ENCODE peak calls at places on chromosome 22, in ten cellular contexts. F is IMR-90, Y is heart left ventricle, Z is esophagus squamous epithelium, R is HCT116, X is endothelial cell of umbilical vein, G is tibial nerve, P is transverse colon, C is stomach, M is NB4. K is an unnamed sample.

GRCh38 chr22:28547132-28547842 is 132.4 kb downstream of the TTC28 start:
- DNase-seq in F (peak; percentile 81), Y (no peak), Z (no peak), R (no peak), X (no peak), G (no peak), P (no peak), C (no peak), M (no peak), K (no peak)

GRCh38 chr22:17205432-17205831 is 13.8 kb downstream of the ADA2 start:
- DNase-seq in F (no peak), Y (no peak), Z (no peak), R (no peak), X (no peak), G (no peak), P (no peak), C (no peak), M (peak; percentile 59), K (no peak)

GRCh38 chr22:50420581-50420980 is 54.3 kb downstream of the SBF1 start:
- DNase-seq in F (no peak), Y (no peak), Z (no peak), R (no peak), X (no peak), G (no peak), P (no peak), C (no peak), M (no peak), K (no peak)

GRCh38 chr22:31118046-31118820 is 4.5 kb upstream of the INPP5J start:
- DNase-seq in F (no peak), Y (no peak), Z (no peak), R (no peak), X (no peak), G (no peak), P (no peak), C (no peak), M (no peak), K (no peak)

GRCh38 chr22:27686534-27686933 is 115.0 kb downstream of the MN1 start:
- DNase-seq in F (peak; percentile 85), Y (peak; percentile 87), Z (no peak), R (peak; percentile 68), X (peak; percentile 87), G (no peak), P (peak; percentile 34), C (peak; percentile 87), M (no peak), K (no peak)

GRCh38 chr22:30884211-30885000 is 84.2 kb downstream of the MORC2 start:
- DNase-seq in F (no peak), Y (no peak), Z (no peak), R (no peak), X (no peak), G (no peak), P (no peak), C (no peak), M (no peak), K (no peak)

GRCh38 chr22:25492950-25493790 is 71.3 kb upstream of the GRK3 start:
- DNase-seq in F (no peak), Y (no peak), Z (no peak), R (no peak), X (no peak), G (no peak), P (no peak), C (no peak), M (no peak), K (no peak)

GRCh38 chr22:25965331-25965730 is 203.9 kb upstream of the SEZ6L start:
- DNase-seq in F (no peak), Y (no peak), Z (no peak), R (no peak), X (no peak), G (no peak), P (no peak), C (no peak), M (no peak), K (no peak)

GRCh38 chr22:36546092-36546804 is 17.3 kb upstream of the EIF3D start:
- DNase-seq in F (peak; percentile 62), Y (peak; percentile 35), Z (no peak), R (peak; percentile 73), X (peak; percentile 54), G (no peak), P (peak; percentile 25), C (no peak), M (peak; percentile 87), K (no peak)

GRCh38 chr22:42719133-42719532 is 1.5 kb downstream of the A4GALT start:
- DNase-seq in F (no peak), Y (no peak), Z (no peak), R (no peak), X (no peak), G (no peak), P (no peak), C (no peak), M (no peak), K (no peak)

GRCh38 chr22:42721045-42721434 is 370 bp upstream of the A4GALT start:
- DNase-seq in F (no peak), Y (no peak), Z (no peak), R (no peak), X (no peak), G (no peak), P (no peak), C (no peak), M (no peak), K (no peak)

GRCh38 chr22:42717197-42717967 is 3.3 kb downstream of the A4GALT start:
- DNase-seq in F (no peak), Y (no peak), Z (no peak), R (no peak), X (no peak), G (no peak), P (no peak), C (no peak), M (peak; percentile 68), K (no peak)

GRCh38 chr22:42719656-42720262 is 911 bp downstream of the A4GALT start:
- DNase-seq in F (no peak), Y (no peak), Z (no peak), R (no peak), X (no peak), G (no peak), P (no peak), C (no peak), M (no peak), K (no peak)

GRCh38 chr22:42720263-42721044 is at the start of gene A4GALT:
- DNase-seq in F (no peak), Y (peak; percentile 57), Z (no peak), R (no peak), X (no peak), G (no peak), P (no peak), C (no peak), M (no peak), K (no peak)
- TF ChIP-seq POLR2A in F (no peak), Y (no peak), Z (peak; percentile 50), R (no peak), X (no peak), G (peak; percentile 31), P (no peak), C (no peak), M (no peak), K (no peak)

GRCh38 chr22:41508770-41509170 is 35.5 kb downstream of the POLR3H start:
- DNase-seq in F (no peak), Y (peak; percentile 57), Z (no peak), R (no peak), X (no peak), G (no peak), P (no peak), C (no peak), M (no peak), K (no peak)
- TF ChIP-seq CTCF in F (no peak), Y (no peak), Z (no peak), R (no peak), X (no peak), G (peak; percentile 47), P (no peak), C (no peak), M (no peak), K (no peak)

DNA sequence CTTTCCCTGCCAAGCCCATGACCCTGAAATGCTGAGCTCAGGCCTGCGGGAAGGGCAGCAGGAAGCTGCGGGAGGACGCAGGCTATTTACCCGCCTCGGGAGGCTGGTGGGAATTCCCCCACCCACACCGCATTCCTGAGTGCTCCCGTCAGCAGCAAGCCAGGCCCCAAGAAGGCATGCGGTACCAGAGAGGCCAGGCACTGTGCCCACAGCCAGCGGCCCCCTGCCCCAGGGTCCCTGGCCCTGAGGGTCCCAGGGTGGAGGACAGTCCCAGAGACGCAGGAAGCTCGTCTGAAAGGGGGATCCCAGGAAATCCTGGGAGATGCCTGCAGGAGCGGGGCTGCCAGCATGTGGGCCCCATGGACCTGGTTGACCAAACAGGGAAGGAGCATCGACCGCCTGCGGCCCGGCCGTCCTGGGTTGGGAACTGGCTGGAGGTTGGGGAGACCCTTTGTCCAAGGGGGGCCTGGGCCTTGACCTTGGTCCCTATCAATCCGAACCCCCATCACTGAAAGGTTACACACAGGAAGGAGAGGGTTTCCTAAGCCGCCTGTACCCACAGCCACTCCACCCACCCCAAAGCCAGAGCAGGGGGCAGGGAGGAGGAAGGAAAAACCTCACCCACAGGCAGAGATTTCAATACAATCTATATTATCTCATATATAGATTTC is 17.0 kb downstream of the MAFF start:
- DNase-seq in F (peak; percentile 97), Y (peak; percentile 85), Z (no peak), R (peak; percentile 75), X (peak; percentile 94), G (no peak), P (peak; percentile 89), C (peak; percentile 92), M (no peak), K (peak; percentile 64)
- TF ChIP-seq POLR2A in F (peak; percentile 71), Y (no peak), Z (no peak), R (no peak), X (no peak), G (peak; percentile 53), P (no peak), C (no peak), M (no peak), K (no peak)

GRCh38 chr22:40051322-40051721 is 56.6 kb downstream of the FAM83F start:
- DNase-seq in F (no peak), Y (no peak), Z (no peak), R (no peak), X (no peak), G (no peak), P (no peak), C (no peak), M (peak; percentile 52), K (no peak)

GRCh38 chr22:40055143-40055926 is 60.6 kb downstream of the FAM83F start:
- DNase-seq in F (no peak), Y (no peak), Z (no peak), R (no peak), X (peak; percentile 37), G (no peak), P (no peak), C (no peak), M (no peak), K (no peak)

GRCh38 chr22:40053460-40053859 is 58.7 kb downstream of the FAM83F start:
- DNase-seq in F (no peak), Y (no peak), Z (no peak), R (no peak), X (no peak), G (no peak), P (no peak), C (no peak), M (no peak), K (no peak)

GRCh38 chr22:40056163-40056958 is 61.6 kb downstream of the FAM83F start:
- DNase-seq in F (no peak), Y (no peak), Z (no peak), R (no peak), X (no peak), G (no peak), P (no peak), C (no peak), M (peak; percentile 32), K (no peak)

DNA sequence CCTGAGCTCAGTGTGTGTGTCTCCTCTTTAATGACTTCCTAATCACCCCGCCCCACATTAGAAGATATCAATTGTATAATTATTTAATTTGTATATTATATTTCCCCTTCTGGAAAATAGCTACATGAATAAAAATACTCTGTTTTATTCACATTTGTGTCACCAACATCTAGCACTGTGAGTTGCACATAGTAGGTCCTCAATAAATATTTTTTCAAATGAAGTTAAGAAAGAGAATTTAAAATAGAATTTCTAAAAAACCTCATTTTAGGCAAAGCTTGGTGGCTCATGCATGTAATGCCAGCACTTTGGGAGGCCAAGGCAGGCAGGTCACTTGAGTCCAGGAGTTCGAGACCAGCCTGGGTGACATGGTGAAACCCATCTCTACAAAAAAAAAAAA is 59.7 kb downstream of the FAM83F start:
- DNase-seq in F (no peak), Y (no peak), Z (no peak), R (no peak), X (no peak), G (no peak), P (no peak), C (no peak), M (no peak), K (no peak)
- TF ChIP-seq CTCF in F (no peak), Y (no peak), Z (no peak), R (no peak), X (no peak), G (no peak), P (no peak), C (no peak), M (no peak), K (no peak)

K was measured in lower leg skin.